ENCODE peak calls at places on chromosome 20, in six cellular contexts. I is activated CD4-positive, CD25-positive, alpha-beta regulatory T cell; T is effector CD4-positive, alpha-beta T cell; F is NCI-H2081; D is kidney; A is hippocampal formation. U is an unnamed sample.

GRCh38 chr20:9246731-9247130 is 177.8 kb downstream of the PLCB4 start:
- DNase-seq in I (no peak), T (no peak), F (no peak), D (no peak), A (no peak), U (no peak)

GRCh38 chr20:43631598-43631997 is 35.3 kb upstream of the MYBL2 start:
- DNase-seq in I (no peak), T (no peak), F (no peak), D (no peak), A (no peak), U (no peak)

GRCh38 chr20:58389324-58389967 is 417 bp downstream of the VAPB start:
- DNase-seq in I (no peak), T (no peak), F (peak; percentile 25), D (peak; percentile 81), A (no peak), U (no peak)

GRCh38 chr20:62549029-62549428 is 73.2 kb upstream of the GATA5 start:
- DNase-seq in I (no peak), T (no peak), F (no peak), D (no peak), A (no peak), U (no peak)

GRCh38 chr20:22763257-22763906 is 179.0 kb upstream of the FOXA2 start:
- DNase-seq in I (no peak), T (no peak), F (no peak), D (peak; percentile 78), A (no peak), U (no peak)

GRCh38 chr20:47493175-47493953 is 8.3 kb upstream of the NCOA3 start:
- DNase-seq in I (no peak), T (peak; percentile 11), F (peak; percentile 58), D (peak; percentile 89), A (peak; percentile 2), U (no peak)

GRCh38 chr20:50933589-50933988 is 2.4 kb upstream of the ADNP start:
- DNase-seq in I (no peak), T (no peak), F (no peak), D (no peak), A (no peak), U (no peak)

GRCh38 chr20:20734475-20734948 is 22.1 kb upstream of the RALGAPA2 start:
- DNase-seq in I (no peak), T (no peak), F (no peak), D (no peak), A (no peak), U (no peak)

GRCh38 chr20:47241345-47241781 is 115.1 kb downstream of the ZMYND8 start:
- DNase-seq in I (no peak), T (no peak), F (no peak), D (no peak), A (no peak), U (no peak)

GRCh38 chr20:12394786-12395185 is 477.1 kb downstream of the BTBD3 start:
- DNase-seq in I (no peak), T (no peak), F (peak; percentile 11), D (no peak), A (no peak), U (no peak)

GRCh38 chr20:50308166-50308512 is 117.5 kb downstream of the CEBPB start:
- DNase-seq in I (no peak), T (no peak), F (no peak), D (no peak), A (no peak), U (no peak)

GRCh38 chr20:43941476-43942212 is 27.0 kb downstream of the TOX2 start:
- DNase-seq in I (no peak), T (no peak), F (no peak), D (peak; percentile 49), A (no peak), U (no peak)

GRCh38 chr20:43666376-43667328 is at the start of gene MYBL2:
- DNase-seq in I (peak; percentile 52), T (peak; percentile 63), F (peak; percentile 62), D (peak; percentile 80), A (no peak), U (peak; percentile 25)

GRCh38 chr20:50146732-50147662 is 6.5 kb downstream of the PEDS1 start:
- DNase-seq in I (peak; percentile 15), T (peak; percentile 70), F (peak; percentile 49), D (no peak), A (no peak), U (no peak)

GRCh38 chr20:22490287-22491187 is 93.8 kb downstream of the FOXA2 start:
- DNase-seq in I (no peak), T (no peak), F (peak; percentile 99), D (peak; percentile 86), A (no peak), U (no peak)

GRCh38 chr20:51457281-51457932 is 85.1 kb downstream of the NFATC2 start:
- DNase-seq in I (no peak), T (no peak), F (no peak), D (peak; percentile 82), A (no peak), U (no peak)

GRCh38 chr20:62056975-62057374 is 8.7 kb downstream of the TAF4 start:
- DNase-seq in I (no peak), T (no peak), F (no peak), D (no peak), A (no peak), U (no peak)

GRCh38 chr20:21191839-21192238 is 66.0 kb downstream of the KIZ start:
- DNase-seq in I (no peak), T (no peak), F (no peak), D (no peak), A (no peak), U (no peak)

GRCh38 chr20:41159547-41159946 is 22.2 kb downstream of the PLCG1 start:
- DNase-seq in I (no peak), T (no peak), F (no peak), D (no peak), A (no peak), U (no peak)

GRCh38 chr20:22560817-22561216 is 23.6 kb downstream of the FOXA2 start:
- DNase-seq in I (no peak), T (no peak), F (peak; percentile 77), D (no peak), A (no peak), U (no peak)

GRCh38 chr20:32404017-32404416 is 45.9 kb downstream of the ASXL1 start:
- DNase-seq in I (no peak), T (no peak), F (no peak), D (no peak), A (no peak), U (no peak)

GRCh38 chr20:15654208-15654649 is 919.0 kb downstream of the KIF16B start:
- DNase-seq in I (no peak), T (no peak), F (peak; percentile 58), D (no peak), A (peak; percentile 17), U (no peak)